ENCODE peak calls at places on chromosomes 16 and 17, in eight cellular contexts. J, W, C, L, D, H, K and F are unnamed samples.
A peak's percentile ranks its signal among the peaks of the same experiment; 100 is the strongest.

GRCh38 chr16:77213542-77214108 is 14.4 kb downstream of the SYCE1L start:
- DNase-seq in C (peak; percentile 63), W (peak; percentile 90), H (no peak), D (peak; percentile 93), K (no peak), L (no peak), J (peak; percentile 16), F (no peak)

GRCh38 chr16:56301391-56301850 is 110.1 kb downstream of the GNAO1 start:
- DNase-seq in J (no peak), H (no peak), L (no peak), D (peak; percentile 54), W (no peak), K (no peak), C (peak; percentile 31), F (no peak)

GRCh38 chr16:57761957-57762356 is 26.4 kb downstream of the KATNB1 start:
- DNase-seq in C (no peak), D (no peak), J (no peak), K (no peak), L (no peak), W (no peak), H (no peak), F (no peak)

GRCh38 chr17:1002412-1002753 is 5.5 kb downstream of the TIMM22 start:
- DNase-seq in W (no peak), H (peak; percentile 66), L (no peak), D (no peak), C (no peak), J (no peak), K (no peak), F (no peak)

GRCh38 chr17:10683853-10684252 is 13.5 kb downstream of the SCO1 start:
- DNase-seq in J (no peak), K (no peak), W (peak; percentile 21), H (no peak), C (peak; percentile 63), D (no peak), L (no peak), F (no peak)

GRCh38 chr16:47197536-47198179 is 53.9 kb upstream of the NETO2 start:
- DNase-seq in H (no peak), C (no peak), W (no peak), K (no peak), L (no peak), J (peak; percentile 74), D (no peak), F (peak; percentile 54)

GRCh38 chr17:5587431-5588032 is 3.2 kb upstream of the NLRP1 start:
- DNase-seq in C (peak; percentile 73), J (peak; percentile 68), H (peak; percentile 71), L (no peak), D (peak; percentile 58), W (peak; percentile 65), K (no peak), F (no peak)

GRCh38 chr16:31458073-31458834 is 1.0 kb upstream of the ARMC5 start:
- DNase-seq in D (peak; percentile 75), W (peak; percentile 44), K (peak; percentile 41), L (peak; percentile 77), J (peak; percentile 41), C (peak; percentile 76), H (no peak), F (peak; percentile 84)

GRCh38 chr17:7883781-7884386 is 4.7 kb upstream of the CHD3 start:
- DNase-seq in J (peak; percentile 21), D (no peak), L (no peak), W (peak; percentile 15), H (no peak), C (peak; percentile 68), K (no peak), F (no peak)

GRCh38 chr17:73209436-73209835 is 16.6 kb downstream of the COG1 start:
- DNase-seq in C (no peak), W (no peak), D (no peak), H (peak; percentile 52), K (no peak), L (no peak), J (no peak), F (no peak)

GRCh38 chr17:41556931-41557330 is 14.9 kb downstream of the KRT9 start:
- DNase-seq in L (peak; percentile 61), H (no peak), C (no peak), W (no peak), K (no peak), D (no peak), J (no peak), F (no peak)

GRCh38 chr17:81523139-81524062 is 4.8 kb upstream of the FSCN2 start:
- DNase-seq in D (peak; percentile 89), L (peak; percentile 91), C (no peak), W (no peak), H (peak; percentile 78), J (peak; percentile 84), K (no peak), F (no peak)

GRCh38 chr16:49575352-49576172 is 202.0 kb downstream of the C16orf78 start:
- DNase-seq in H (peak; percentile 70), C (no peak), J (no peak), W (no peak), D (no peak), L (no peak), K (no peak), F (peak; percentile 60)

GRCh38 chr16:87740441-87740840 is 25.3 kb downstream of the KLHDC4 start:
- DNase-seq in J (no peak), H (no peak), L (no peak), W (no peak), C (no peak), K (no peak), D (no peak), F (no peak)

GRCh38 chr16:58843675-58844074 is 109.6 kb upstream of the GOT2 start:
- DNase-seq in W (peak; percentile 17), D (no peak), C (peak; percentile 57), H (no peak), L (no peak), K (no peak), J (no peak), F (no peak)

GRCh38 chr16:80028581-80029380 is 428.2 kb upstream of the MAF start:
- DNase-seq in L (no peak), D (no peak), W (no peak), J (no peak), C (no peak), K (no peak), H (no peak), F (no peak)

GRCh38 chr17:4006165-4006589 is 41.9 kb upstream of the ATP2A3 start:
- DNase-seq in J (no peak), L (no peak), W (no peak), D (no peak), K (no peak), C (no peak), H (peak; percentile 56), F (no peak)

GRCh38 chr17:51166987-51167931 is 1.0 kb downstream of the NME2 start:
- DNase-seq in L (peak; percentile 87), C (peak; percentile 61), K (peak; percentile 75), H (no peak), D (peak; percentile 39), W (peak; percentile 50), J (peak; percentile 51), F (no peak)

GRCh38 chr17:17886747-17887146 is 50.0 kb upstream of the SREBF1 start:
- DNase-seq in H (no peak), D (peak; percentile 33), K (no peak), W (no peak), J (no peak), C (no peak), L (no peak), F (no peak)

GRCh38 chr17:77298811-77299210 is 158.0 kb downstream of the SEC14L1 start:
- DNase-seq in D (no peak), C (no peak), H (no peak), K (no peak), W (peak; percentile 12), L (no peak), J (no peak), F (no peak)

GRCh38 chr17:75637561-75637960 is 4.3 kb downstream of the SMIM5 start:
- DNase-seq in K (no peak), W (no peak), C (no peak), D (no peak), H (no peak), L (no peak), J (no peak), F (no peak)

GRCh38 chr16:50841081-50841886 is 99.4 kb downstream of the CYLD start:
- DNase-seq in D (no peak), J (no peak), W (no peak), C (no peak), H (no peak), K (peak; percentile 38), L (no peak), F (no peak)

GRCh38 chr16:77993111-77993571 is 29.2 kb upstream of the CLEC3A start:
- DNase-seq in H (no peak), C (no peak), J (no peak), D (no peak), W (no peak), K (no peak), L (no peak), F (no peak)

GRCh38 chr17:71180801-71181385 is 939.9 kb upstream of the SOX9 start:
- DNase-seq in L (no peak), K (no peak), H (no peak), J (peak; percentile 95), C (no peak), D (no peak), W (no peak), F (no peak)

GRCh38 chr17:48542956-48543853 is 1.7 kb downstream of the HOXB2 start:
- DNase-seq in D (no peak), K (peak; percentile 61), C (peak; percentile 74), H (no peak), J (no peak), W (peak; percentile 45), L (peak; percentile 85), F (peak; percentile 33)

GRCh38 chr16:87437911-87438610 is 45.9 kb downstream of the MAP1LC3B start:
- DNase-seq in D (peak; percentile 61), W (no peak), K (no peak), J (peak; percentile 5), C (no peak), H (no peak), L (peak; percentile 51), F (no peak)

GRCh38 chr17:21365016-21365415 is 11.1 kb upstream of the KCNJ12 start:
- DNase-seq in L (no peak), C (no peak), D (no peak), K (no peak), H (no peak), W (no peak), J (no peak), F (no peak)

GRCh38 chr17:43398724-43399595 is at the start of gene ARL4D:
- DNase-seq in J (peak; percentile 82), L (peak; percentile 96), H (peak; percentile 92), C (no peak), K (peak; percentile 78), D (peak; percentile 97), W (peak; percentile 51), F (peak; percentile 94)

GRCh38 chr17:42953669-42954068 is 10.6 kb downstream of the AARSD1 start:
- DNase-seq in H (no peak), W (no peak), L (no peak), K (no peak), J (no peak), C (no peak), D (no peak), F (no peak)

GRCh38 chr16:50284131-50284911 is 18.0 kb downstream of the ADCY7 start:
- DNase-seq in H (no peak), W (no peak), K (no peak), D (peak; percentile 16), J (no peak), C (no peak), L (no peak), F (peak; percentile 84)